ENCODE peak calls at places on chromosomes 7 and 10, in six cellular contexts. P is transverse colon, C is A549, Y is testis, X is heart left ventricle, H is tibial nerve. M is an unnamed sample.

GRCh38 chr10:129730272-129730992 is 233.6 kb downstream of the EBF3 start:
- DNase-seq in X (no peak), Y (no peak), C (no peak), P (no peak), H (no peak), M (no peak)

GRCh38 chr7:1823376-1824150 is 153.5 kb downstream of the ELFN1 start:
- DNase-seq in P (no peak), Y (peak; percentile 9), H (no peak), X (no peak), C (no peak), M (no peak)

GRCh38 chr10:35641430-35642015 is 573 bp downstream of the FZD8 start:
- DNase-seq in X (peak; percentile 49), Y (no peak), C (peak; percentile 42), H (no peak), P (no peak), M (peak; percentile 52)

GRCh38 chr7:69517985-69518731 is 80.1 kb upstream of the AUTS2 start:
- DNase-seq in C (no peak), X (no peak), H (peak; percentile 29), P (no peak), Y (peak; percentile 38), M (no peak)

GRCh38 chr10:132395704-132396494 is 1.1 kb upstream of the PWWP2B start:
- DNase-seq in X (peak; percentile 89), H (peak; percentile 48), P (peak; percentile 82), Y (peak; percentile 88), C (peak; percentile 40), M (no peak)

GRCh38 chr7:1741751-1742554 is 71.9 kb downstream of the ELFN1 start:
- DNase-seq in X (no peak), H (no peak), C (no peak), P (peak; percentile 20), Y (no peak), M (no peak)

GRCh38 chr10:21184216-21184615 is 287.1 kb upstream of the NEBL start:
- DNase-seq in X (no peak), H (peak; percentile 14), Y (no peak), C (no peak), P (no peak), M (no peak)

GRCh38 chr10:121284952-121285351 is 313.3 kb downstream of the FGFR2 start:
- DNase-seq in Y (peak; percentile 19), C (no peak), X (no peak), P (no peak), H (no peak), M (no peak)

GRCh38 chr7:155722118-155722517 is 77.7 kb downstream of the RBM33 start:
- DNase-seq in X (no peak), Y (no peak), C (no peak), H (no peak), P (no peak), M (no peak)

DNA sequence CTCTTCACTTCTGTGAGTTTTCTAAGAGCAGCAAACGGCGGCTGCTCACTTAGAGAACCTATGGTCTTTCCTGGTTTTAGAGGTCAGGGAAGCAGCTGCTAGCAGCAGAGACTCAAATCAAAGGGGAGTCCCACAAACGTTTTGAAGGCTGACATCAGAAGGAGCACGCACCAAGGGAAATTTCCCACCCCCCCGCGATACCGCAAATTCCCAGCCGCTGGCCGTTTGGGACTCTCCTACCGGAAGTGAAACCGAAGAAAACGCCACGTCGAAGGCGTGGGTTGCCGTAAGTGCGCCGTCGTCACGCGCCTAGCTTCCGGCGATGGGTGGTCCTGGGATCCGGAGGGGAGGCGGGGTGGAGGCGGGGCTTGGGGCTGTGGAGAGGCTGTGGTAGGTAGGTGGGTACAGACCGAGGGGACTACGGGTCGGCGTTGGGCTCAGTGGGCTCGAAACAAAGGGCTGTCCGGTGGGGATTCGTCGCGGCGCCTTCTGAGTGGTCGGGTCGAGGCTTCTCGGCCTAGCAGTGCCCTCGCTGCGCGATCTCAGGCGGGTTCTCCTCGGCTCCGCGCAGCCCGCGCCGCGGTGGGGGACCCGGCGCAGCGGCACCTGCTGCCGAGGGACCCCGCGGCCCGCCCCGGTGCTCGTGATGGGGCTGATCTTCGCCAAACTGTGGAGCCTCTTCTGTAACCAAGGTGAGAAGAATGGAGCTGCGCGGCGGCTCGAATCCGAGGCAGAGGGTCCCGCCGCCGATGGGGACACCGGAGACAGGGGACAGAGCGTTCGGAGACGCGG is at the start of gene ARL5B:
- DNase-seq in X (peak; percentile 99), H (peak; percentile 97), Y (peak; percentile 99), P (peak; percentile 99), C (peak; percentile 98), M (peak; percentile 70)
- TF ChIP-seq POLR2A in X (peak; percentile 16), H (peak; percentile 40), Y (peak; percentile 69), P (peak; percentile 93), C (peak; percentile 51), M (peak; percentile 42)

GRCh38 chr7:94971051-94971867 is 63.9 kb downstream of the PPP1R9A start:
- DNase-seq in P (no peak), Y (no peak), H (no peak), C (peak; percentile 34), X (no peak), M (no peak)
- TF ChIP-seq POLR2A in P (no peak), Y (no peak), H (no peak), C (no peak), X (no peak), M (no peak)

DNA sequence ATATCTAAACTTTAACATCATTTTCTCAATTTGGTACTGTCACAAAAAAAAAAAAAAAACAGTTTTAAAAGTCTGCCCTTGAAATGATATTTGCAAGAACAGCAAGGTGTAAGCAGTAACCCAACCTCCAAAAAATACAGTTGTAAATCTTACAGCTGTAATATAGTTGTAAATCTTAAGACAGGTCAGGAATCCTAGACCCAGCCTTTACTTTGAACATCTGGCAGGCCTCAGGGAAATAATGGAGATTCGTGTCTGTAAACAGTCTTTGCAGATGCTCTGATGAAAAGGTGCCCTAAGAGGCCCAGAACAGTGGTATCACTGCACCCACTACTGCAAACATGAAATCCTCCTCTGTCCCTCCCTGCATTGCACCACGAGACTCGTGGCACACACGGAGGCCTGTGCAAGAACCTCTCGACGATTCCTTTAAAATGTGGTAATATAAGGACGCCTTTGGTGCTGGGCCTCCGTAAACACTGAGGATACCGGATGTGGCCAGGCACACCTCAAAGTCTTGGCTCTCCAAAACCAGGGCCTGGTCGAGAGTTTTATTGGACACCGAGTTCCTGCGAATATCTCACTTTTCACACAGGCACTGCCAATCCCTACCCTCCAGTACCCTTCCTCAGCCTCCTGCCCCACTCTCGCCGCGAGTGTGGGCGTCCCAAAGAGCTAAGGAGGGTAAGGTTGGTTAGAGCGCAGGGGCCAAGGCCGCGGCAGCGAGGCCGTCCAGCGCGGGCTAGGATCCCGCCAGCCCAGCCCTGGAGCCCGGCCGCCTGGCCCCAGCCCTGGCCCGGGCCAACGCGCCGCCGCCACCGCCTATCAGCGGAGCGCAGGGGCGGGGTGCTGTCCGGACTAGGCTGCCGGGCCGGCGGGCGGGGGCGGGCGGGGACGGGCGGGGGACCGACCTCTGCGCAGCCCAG is 475 bp upstream of the REEP3 start:
- DNase-seq in Y (peak; percentile 51), H (no peak), C (peak; percentile 81), P (peak; percentile 74), X (peak; percentile 83), M (peak; percentile 68)
- TF ChIP-seq POLR2A in Y (no peak), H (no peak), C (peak; percentile 44), P (peak; percentile 40), X (no peak), M (peak; percentile 27)

GRCh38 chr10:64306888-64307287 is 785.7 kb downstream of the REEP3 start:
- DNase-seq in C (no peak), H (no peak), P (no peak), X (no peak), Y (no peak), M (no peak)
- TF ChIP-seq POLR2A in C (no peak), H (no peak), P (no peak), X (no peak), Y (no peak), M (no peak)

GRCh38 chr7:13990984-13991790 is 1.7 kb upstream of the ETV1 start:
- DNase-seq in X (peak; percentile 97), C (peak; percentile 93), P (peak; percentile 92), H (peak; percentile 99), Y (peak; percentile 97), M (peak; percentile 87)
- TF ChIP-seq POLR2A in X (no peak), C (no peak), P (peak; percentile 26), H (peak; percentile 77), Y (no peak), M (peak; percentile 37)

DNA sequence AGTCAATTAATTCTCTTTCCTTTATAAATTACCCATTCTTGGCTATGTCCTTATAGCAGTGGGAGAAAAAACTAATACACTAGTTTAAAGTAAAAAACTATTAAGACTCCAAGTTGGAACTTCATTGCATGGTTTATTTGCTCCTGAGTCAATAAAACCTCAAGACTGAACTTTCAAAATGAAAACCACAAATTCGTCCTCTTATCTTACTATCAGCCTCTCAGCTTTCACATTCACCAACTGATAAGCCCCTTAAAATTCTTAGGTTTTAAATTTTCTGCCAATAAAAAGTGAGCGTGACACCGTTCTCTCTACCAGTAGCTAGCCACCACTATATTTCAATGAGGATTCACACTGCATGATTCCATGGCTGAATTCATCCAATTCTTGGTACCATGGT is 346.4 kb upstream of the NPSR1 start:
- DNase-seq in C (no peak), X (no peak), Y (no peak), H (no peak), P (no peak), M (no peak)
- TF ChIP-seq POLR2A in C (no peak), X (no peak), Y (no peak), H (no peak), P (no peak), M (no peak)

DNA sequence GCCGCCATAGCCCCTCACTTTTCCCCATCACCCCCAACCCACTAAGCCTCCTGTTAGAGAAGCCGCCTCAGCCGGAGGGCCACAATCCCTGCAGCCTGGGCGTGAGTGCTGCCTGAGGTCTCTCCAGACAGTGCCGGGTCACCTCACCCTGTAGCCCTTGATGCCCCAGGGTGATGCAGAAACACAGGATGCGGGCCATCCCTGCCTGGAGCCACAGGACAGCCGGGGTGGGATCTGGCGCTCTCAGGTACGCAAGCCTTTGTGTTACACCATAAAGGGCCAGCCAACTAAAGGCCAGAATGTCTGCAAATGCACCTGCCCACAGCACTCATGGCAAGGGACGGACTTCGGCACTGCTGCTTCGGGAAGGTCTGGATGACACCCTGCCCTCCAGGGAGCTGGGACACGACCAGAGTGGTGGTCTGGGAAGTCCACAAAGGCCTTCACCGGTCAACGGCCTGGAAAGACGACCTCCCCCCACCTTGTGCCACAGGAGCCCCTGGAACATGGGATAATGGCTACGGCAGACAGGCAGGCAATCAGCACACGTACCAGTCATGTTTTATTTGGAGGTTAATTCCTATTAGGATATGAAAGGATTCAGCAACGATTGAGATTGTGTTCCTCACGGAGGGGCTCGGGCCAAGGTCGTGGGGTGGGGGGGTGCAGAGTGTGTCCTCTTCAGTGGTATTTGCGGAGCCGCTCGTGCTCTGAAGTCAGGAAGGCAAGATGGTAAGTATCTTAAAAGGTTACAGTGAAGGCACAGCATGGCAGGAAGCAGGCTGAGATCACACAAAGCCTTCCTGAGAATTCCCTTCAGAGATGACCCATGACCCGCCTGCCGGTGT is 8.1 kb downstream of the ATP5MF start:
- DNase-seq in Y (no peak), X (no peak), H (no peak), P (no peak), C (no peak), M (no peak)
- TF ChIP-seq POLR2A in Y (no peak), X (no peak), H (no peak), P (no peak), C (no peak), M (no peak)

DNA sequence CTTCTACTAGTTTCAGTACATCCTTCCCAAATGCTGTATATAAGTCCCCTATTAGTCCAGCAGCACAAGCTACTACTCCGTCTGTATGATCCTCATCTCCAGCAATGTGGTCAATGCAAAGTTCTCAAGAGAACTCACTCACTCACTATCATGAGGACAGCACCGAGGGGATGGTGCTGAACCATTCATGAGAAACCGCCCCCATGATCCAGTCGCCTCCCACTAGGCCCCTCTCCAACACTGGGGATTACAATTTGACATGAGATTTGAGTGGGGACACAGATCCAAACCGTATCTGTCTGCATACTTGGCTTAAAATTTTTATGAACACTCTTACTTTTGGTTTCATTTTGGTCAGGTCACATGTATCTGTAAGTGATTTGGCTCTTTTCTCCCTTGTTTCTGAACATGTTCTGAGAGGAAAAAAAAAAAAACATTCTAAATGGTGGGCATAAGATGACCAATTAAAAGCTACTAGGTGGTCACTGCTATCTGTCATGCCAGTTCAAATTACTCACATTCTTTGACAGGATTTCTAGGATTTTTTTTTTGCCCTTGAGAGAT is 60.1 kb downstream of the ZNF783 start:
- DNase-seq in X (no peak), H (no peak), P (no peak), Y (no peak), C (no peak), M (no peak)
- TF ChIP-seq POLR2A in X (no peak), H (no peak), P (no peak), Y (no peak), C (no peak), M (no peak)

M was measured in H54.